ENCODE peak calls at places on chromosomes 16 and 17, in four cellular contexts. G is fibroblast of pulmonary artery, N is activated T-cell treated with anti-CD3 and anti-CD28 coated beads for 1 hour, V is dermis microvascular lymphatic vessel endothelial cell. I is an unnamed sample.

GRCh38 chr17:1627219-1627986 is 1.2 kb downstream of the SLC43A2 start:
- DNase-seq in G (no peak), N (no peak), V (no peak), I (no peak)

GRCh38 chr17:7283471-7284216 is 2.1 kb downstream of the SLC2A4 start:
- DNase-seq in G (no peak), N (no peak), V (no peak), I (no peak)

GRCh38 chr16:79008036-79008868 is 592.3 kb downstream of the MAF start:
- DNase-seq in G (no peak), N (no peak), V (no peak), I (no peak)

GRCh38 chr16:17318200-17318599 is 152.6 kb downstream of the XYLT1 start:
- DNase-seq in G (peak), N (no peak), V (no peak), I (no peak)

GRCh38 chr16:84115919-84116719 is 623 bp downstream of the MBTPS1 start:
- DNase-seq in G (peak), N (peak), V (no peak), I (peak)

GRCh38 chr17:78644971-78645370 is 67.8 kb upstream of the DNAH17 start:
- DNase-seq in G (no peak), N (no peak), V (no peak), I (no peak)

GRCh38 chr16:88356124-88356726 is 26.5 kb upstream of the ZNF469 start:
- DNase-seq in G (no peak), N (no peak), V (no peak), I (no peak)

GRCh38 chr17:73397856-73398540 is 86.2 kb upstream of the CDC42EP4 start:
- DNase-seq in G (no peak), N (no peak), V (no peak), I (no peak)

GRCh38 chr17:65279456-65279855 is 142.3 kb downstream of the RGS9 start:
- DNase-seq in G (no peak), N (no peak), V (no peak), I (no peak)

GRCh38 chr16:56789360-56789759 is 59.4 kb downstream of the NUP93 start:
- DNase-seq in G (peak), N (no peak), V (peak), I (no peak)

GRCh38 chr17:75492555-75493168 is 22.7 kb downstream of the CASKIN2 start:
- DNase-seq in G (no peak), N (no peak), V (no peak), I (no peak)

GRCh38 chr17:4487820-4488716 is 10.6 kb upstream of the SPNS2 start:
- DNase-seq in G (no peak), N (no peak), V (no peak), I (no peak)

GRCh38 chr16:46947900-46948547 is 25.4 kb downstream of the DNAJA2 start:
- DNase-seq in G (peak), N (peak), V (peak), I (no peak)

GRCh38 chr16:49767998-49768397 is 87.9 kb downstream of the ZNF423 start:
- DNase-seq in G (no peak), N (no peak), V (no peak), I (no peak)

GRCh38 chr17:82892869-82893565 is 53.2 kb upstream of the ZNF750 start:
- DNase-seq in G (no peak), N (peak), V (no peak), I (no peak)

GRCh38 chr16:79097090-79097489 is 503.4 kb downstream of the MAF start:
- DNase-seq in G (no peak), N (no peak), V (no peak), I (no peak)

GRCh38 chr16:86227801-86228200 is 282.5 kb upstream of the FOXF1 start:
- DNase-seq in G (no peak), N (no peak), V (no peak), I (no peak)

GRCh38 chr17:43720311-43721060 is 38.1 kb downstream of the SOST start:
- DNase-seq in G (peak), N (peak), V (peak), I (no peak)

GRCh38 chr17:7285679-7286078 is 4.2 kb downstream of the SLC2A4 start:
- DNase-seq in G (no peak), N (no peak), V (no peak), I (no peak)

GRCh38 chr17:42052478-42052877 is 2.1 kb upstream of the C17orf113 start:
- DNase-seq in G (no peak), N (no peak), V (no peak), I (no peak)

GRCh38 chr17:45224671-45225050 is 3.0 kb downstream of the FMNL1 start:
- DNase-seq in G (no peak), N (no peak), V (no peak), I (no peak)

GRCh38 chr17:2396568-2397246 is 4.2 kb downstream of the MNT start:
- DNase-seq in G (peak), N (peak), V (peak), I (no peak)

GRCh38 chr17:60659156-60659555 is 18.5 kb upstream of the BCAS3 start:
- DNase-seq in G (no peak), N (no peak), V (no peak), I (no peak)

GRCh38 chr17:28405632-28406477 is at the start of gene SLC46A1:
- DNase-seq in G (peak), N (peak), V (no peak), I (no peak)

GRCh38 chr17:78484300-78485159 is 92.7 kb downstream of the DNAH17 start:
- DNase-seq in G (no peak), N (peak), V (no peak), I (no peak)

GRCh38 chr16:30112197-30113030 is 923 bp downstream of the GDPD3 start:
- DNase-seq in G (peak), N (peak), V (peak), I (peak)

I was measured in NK-92 treated with Interleukin-12 subunit alpha and Interleukin-12 subunit beta, amount 100 ng/mL, for 24 hours.